ENCODE peak calls at places on chromosomes 13 and 19, in six cellular contexts. M is fibroblast of lung; G is adrenal gland; H is esophagus muscularis mucosa; Y is CD4-positive, alpha-beta T cell; N is GM06990. V is an unnamed sample.

GRCh38 chr13:32951580-32951979 is 64.6 kb upstream of the KL start:
- DNase-seq in M (no peak), G (no peak), H (no peak), Y (no peak), N (no peak), V (no peak)

GRCh38 chr13:88701551-88701950 is 1030.4 kb downstream of the SLITRK5 start:
- DNase-seq in M (peak; percentile 75), G (no peak), H (no peak), Y (no peak), N (no peak), V (no peak)

GRCh38 chr19:41206926-41207750 is 11.9 kb upstream of the AXL start:
- DNase-seq in M (peak; percentile 62), G (no peak), H (no peak), Y (no peak), N (no peak), V (no peak)

GRCh38 chr13:59447846-59448620 is 715.7 kb downstream of the DIAPH3 start:
- DNase-seq in M (peak; percentile 32), G (no peak), H (no peak), Y (no peak), N (no peak), V (no peak)

GRCh38 chr19:53991224-53992113 is at the start of gene CACNG6:
- DNase-seq in M (no peak), G (no peak), H (no peak), Y (no peak), N (no peak), V (no peak)

GRCh38 chr19:6198896-6199239 is 63.4 kb downstream of the ACSBG2 start:
- DNase-seq in M (no peak), G (no peak), H (no peak), Y (no peak), N (no peak), V (peak; percentile 20)

GRCh38 chr13:113902536-113902935 is 38.7 kb upstream of the GAS6 start:
- DNase-seq in M (no peak), G (no peak), H (no peak), Y (no peak), N (no peak), V (no peak)

GRCh38 chr13:29752175-29752574 is 98.2 kb downstream of the UBL3 start:
- DNase-seq in M (no peak), G (no peak), H (no peak), Y (no peak), N (no peak), V (no peak)

GRCh38 chr19:1093330-1093729 is 1.8 kb downstream of the POLR2E start:
- DNase-seq in M (no peak), G (no peak), H (no peak), Y (no peak), N (no peak), V (no peak)

GRCh38 chr19:33684550-33685303 is 63.0 kb downstream of the CHST8 start:
- DNase-seq in M (no peak), G (no peak), H (no peak), Y (no peak), N (no peak), V (no peak)

GRCh38 chr13:48783181-48783630 is 129.5 kb downstream of the CYSLTR2 start:
- DNase-seq in M (peak; percentile 100), G (peak; percentile 83), H (peak; percentile 88), Y (no peak), N (no peak), V (no peak)

GRCh38 chr13:113398963-113399754 is 35.2 kb upstream of the GRTP1 start:
- DNase-seq in M (no peak), G (no peak), H (no peak), Y (no peak), N (no peak), V (no peak)

GRCh38 chr19:9865732-9866627 is 30.9 kb downstream of the PIN1 start:
- DNase-seq in M (no peak), G (no peak), H (no peak), Y (peak; percentile 40), N (no peak), V (no peak)

GRCh38 chr13:112702341-112702982 is 12.6 kb downstream of the ATP11A start:
- DNase-seq in M (no peak), G (peak; percentile 18), H (no peak), Y (no peak), N (no peak), V (no peak)

GRCh38 chr13:94825507-94825906 is 113.2 kb upstream of the SOX21 start:
- DNase-seq in M (peak; percentile 72), G (peak; percentile 61), H (no peak), Y (no peak), N (no peak), V (no peak)

GRCh38 chr13:113970810-113971470 is 2.9 kb downstream of the C13orf46 start:
- DNase-seq in M (peak; percentile 55), G (no peak), H (no peak), Y (no peak), N (no peak), V (no peak)

GRCh38 chr19:9309974-9310446 is 372 bp upstream of the ZNF699 start:
- DNase-seq in M (peak; percentile 92), G (peak; percentile 96), H (peak; percentile 97), Y (no peak), N (no peak), V (no peak)

GRCh38 chr19:38713227-38713649 is 31.0 kb downstream of the CAPN12 start:
- DNase-seq in M (peak; percentile 95), G (peak; percentile 87), H (no peak), Y (no peak), N (no peak), V (no peak)

GRCh38 chr13:25267715-25268114 is 19.6 kb downstream of the MTMR6 start:
- DNase-seq in M (peak; percentile 23), G (no peak), H (no peak), Y (no peak), N (no peak), V (no peak)

GRCh38 chr13:38670627-38671026 is 16.2 kb upstream of the FREM2 start:
- DNase-seq in M (peak; percentile 6), G (no peak), H (no peak), Y (no peak), N (no peak), V (no peak)

GRCh38 chr13:76522083-76522755 is 364.0 kb downstream of the KCTD12 start:
- DNase-seq in M (peak; percentile 54), G (no peak), H (no peak), Y (no peak), N (no peak), V (no peak)

GRCh38 chr13:43127827-43128226 is 104.4 kb downstream of the DNAJC15 start:
- DNase-seq in M (no peak), G (no peak), H (peak; percentile 89), Y (no peak), N (peak; percentile 47), V (no peak)

GRCh38 chr19:18586311-18586710 is 2.3 kb upstream of the REX1BD start:
- DNase-seq in M (no peak), G (no peak), H (no peak), Y (no peak), N (no peak), V (no peak)

GRCh38 chr13:108957369-108958012 is 328.1 kb downstream of the MYO16 start:
- DNase-seq in M (peak; percentile 77), G (peak; percentile 55), H (no peak), Y (no peak), N (no peak), V (no peak)

GRCh38 chr13:97328222-97328790 is 105.7 kb upstream of the RAP2A start:
- DNase-seq in M (peak; percentile 74), G (peak; percentile 40), H (peak; percentile 82), Y (no peak), N (no peak), V (no peak)

GRCh38 chr19:55809381-55810058 is 22.3 kb downstream of the NLRP11 start:
- DNase-seq in M (peak; percentile 5), G (peak; percentile 51), H (no peak), Y (peak; percentile 1), N (peak; percentile 26), V (peak; percentile 45)

GRCh38 chr19:12730054-12730453 is 4.4 kb downstream of the TRIR start:
- DNase-seq in M (no peak), G (no peak), H (no peak), Y (no peak), N (no peak), V (no peak)

GRCh38 chr19:11674067-11674492 is 64.7 kb downstream of the ZNF823 start:
- DNase-seq in M (no peak), G (no peak), H (no peak), Y (no peak), N (no peak), V (no peak)

GRCh38 chr13:102141625-102142472 is 260.0 kb downstream of the FGF14 start:
- DNase-seq in M (peak; percentile 69), G (no peak), H (no peak), Y (no peak), N (no peak), V (peak; percentile 9)

GRCh38 chr13:73040968-73041580 is 17.7 kb upstream of the KLF5 start:
- DNase-seq in M (no peak), G (no peak), H (no peak), Y (no peak), N (no peak), V (no peak)

GRCh38 chr19:47813995-47814328 is 7.8 kb upstream of the CRX start:
- DNase-seq in M (no peak), G (no peak), H (no peak), Y (no peak), N (no peak), V (no peak)

GRCh38 chr19:47813304-47813994 is 8.3 kb upstream of the CRX start:
- DNase-seq in M (peak; percentile 41), G (peak; percentile 80), H (no peak), Y (peak; percentile 72), N (peak; percentile 56), V (peak; percentile 83)
- TF ChIP-seq CTCF in M (peak; percentile 60), G (peak; percentile 60), H (peak; percentile 69), Y (peak; percentile 60), N (peak; percentile 69), V (peak; percentile 95)

DNA sequence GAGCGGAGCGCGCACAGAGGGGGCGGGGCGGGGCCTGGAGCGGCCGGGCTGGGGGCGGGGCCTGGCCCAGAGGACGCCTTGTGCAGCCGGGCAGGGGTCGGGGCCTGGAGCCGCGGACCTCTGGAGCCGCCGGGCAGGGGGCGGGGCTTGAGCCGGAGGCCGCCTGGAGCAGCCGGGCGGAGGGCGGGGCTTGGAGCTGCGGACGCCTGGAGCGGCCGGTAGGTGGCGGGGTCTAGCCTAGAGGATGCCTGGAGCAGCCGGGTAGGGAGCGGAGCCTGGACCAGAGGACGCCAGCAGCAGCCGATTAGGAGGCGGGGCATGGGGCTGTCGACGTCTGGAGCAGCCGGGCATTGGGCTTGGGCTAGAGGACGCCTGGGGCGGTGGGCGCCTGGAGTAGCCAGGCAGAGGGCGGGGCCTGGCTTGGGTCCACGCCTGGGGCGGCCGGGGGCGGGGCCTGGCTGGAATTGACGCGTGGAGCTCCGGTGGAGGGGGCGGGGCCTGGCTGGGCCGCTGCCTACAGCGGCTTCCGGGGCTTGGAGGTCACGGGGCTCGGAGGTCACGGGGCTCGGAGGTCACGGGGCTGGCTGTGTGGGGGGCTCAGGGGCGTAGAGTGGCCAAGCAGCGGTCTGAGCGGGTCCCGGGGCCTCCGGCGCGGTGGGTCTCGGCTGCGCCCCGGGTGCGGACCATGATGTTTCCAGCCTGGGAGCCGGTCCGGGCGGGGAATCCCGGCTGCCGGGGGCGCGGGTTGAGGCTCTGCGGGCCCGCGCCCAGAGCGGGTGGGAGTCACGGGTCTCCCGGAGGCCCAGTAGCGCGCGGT is at the start of gene ANKRD10:
- DNase-seq in M (peak; percentile 99), G (peak; percentile 99), H (peak; percentile 99), Y (peak; percentile 90), N (peak; percentile 98), V (peak; percentile 99)
- TF ChIP-seq CTCF in M (peak; percentile 66), G (peak; percentile 71), H (peak; percentile 94), Y (peak; percentile 76), N (peak; percentile 82), V (peak; percentile 83)

GRCh38 chr13:28548872-28549271 is 53.9 kb upstream of the FLT1 start:
- DNase-seq in M (no peak), G (no peak), H (no peak), Y (no peak), N (no peak), V (no peak)
- TF ChIP-seq CTCF in M (no peak), G (no peak), H (no peak), Y (no peak), N (no peak), V (no peak)

GRCh38 chr19:35714601-35715354 is 3.0 kb upstream of the KMT2B start:
- DNase-seq in M (no peak), G (no peak), H (no peak), Y (no peak), N (no peak), V (peak; percentile 57)
- TF ChIP-seq CTCF in M (no peak), G (no peak), H (no peak), Y (no peak), N (peak; percentile 43), V (peak; percentile 45)